ENCODE peak calls at places on chromosome 19, in five cellular contexts. One of them, this sample, is unnamed.

GRCh38 chr19:30562981-30563380 is 190.8 kb downstream of the ZNF536 start:
- DNase-seq in A549: no peak
- DNase-seq in SK-N-SH: no peak
- DNase-seq in gastrocnemius medialis: no peak
- DNase-seq in tibial nerve: no peak
- DNase-seq in this sample: no peak

GRCh38 chr19:46288896-46289588 is 7.8 kb upstream of the HIF3A start:
- DNase-seq in A549: peak; percentile 74
- DNase-seq in SK-N-SH: no peak
- DNase-seq in gastrocnemius medialis: no peak
- DNase-seq in tibial nerve: no peak
- DNase-seq in this sample: no peak

GRCh38 chr19:18460313-18460712 is 22.4 kb upstream of the ISYNA1 start:
- DNase-seq in A549: no peak
- DNase-seq in SK-N-SH: no peak
- DNase-seq in gastrocnemius medialis: peak; percentile 72
- DNase-seq in tibial nerve: peak; percentile 51
- DNase-seq in this sample: peak; percentile 87

GRCh38 chr19:5434970-5435641 is 20.1 kb upstream of the ZNRF4 start:
- DNase-seq in A549: peak; percentile 86
- DNase-seq in SK-N-SH: no peak
- DNase-seq in gastrocnemius medialis: no peak
- DNase-seq in tibial nerve: no peak
- DNase-seq in this sample: no peak

GRCh38 chr19:54172764-54173699 is at the start of gene TMC4:
- DNase-seq in A549: no peak
- DNase-seq in SK-N-SH: no peak
- DNase-seq in gastrocnemius medialis: no peak
- DNase-seq in tibial nerve: no peak
- DNase-seq in this sample: no peak

GRCh38 chr19:13002970-13003540 is 7.8 kb downstream of the NFIX start:
- DNase-seq in A549: no peak
- DNase-seq in SK-N-SH: no peak
- DNase-seq in gastrocnemius medialis: peak; percentile 53
- DNase-seq in tibial nerve: peak; percentile 6
- DNase-seq in this sample: no peak

GRCh38 chr19:15332311-15332996 is at the start of gene BRD4:
- DNase-seq in A549: peak; percentile 69
- DNase-seq in SK-N-SH: peak; percentile 95
- DNase-seq in gastrocnemius medialis: peak; percentile 62
- DNase-seq in tibial nerve: peak; percentile 47
- DNase-seq in this sample: no peak

GRCh38 chr19:7230826-7231225 is 63.4 kb downstream of the INSR start:
- DNase-seq in A549: no peak
- DNase-seq in SK-N-SH: no peak
- DNase-seq in gastrocnemius medialis: peak; percentile 55
- DNase-seq in tibial nerve: no peak
- DNase-seq in this sample: peak; percentile 72

GRCh38 chr19:38388310-38389100 is at the start of gene SPRED3:
- DNase-seq in A549: peak; percentile 79
- DNase-seq in SK-N-SH: peak; percentile 90
- DNase-seq in gastrocnemius medialis: no peak
- DNase-seq in tibial nerve: no peak
- DNase-seq in this sample: no peak

GRCh38 chr19:45103625-45104319 is 10.8 kb downstream of the PPP1R37 start:
- DNase-seq in A549: no peak
- DNase-seq in SK-N-SH: no peak
- DNase-seq in gastrocnemius medialis: no peak
- DNase-seq in tibial nerve: no peak
- DNase-seq in this sample: no peak

GRCh38 chr19:33048806-33049676 is 15.6 kb downstream of the RHPN2 start:
- DNase-seq in A549: no peak
- DNase-seq in SK-N-SH: no peak
- DNase-seq in gastrocnemius medialis: no peak
- DNase-seq in tibial nerve: no peak
- DNase-seq in this sample: no peak

GRCh38 chr19:27746691-27747380 is 1466.1 kb downstream of the UQCRFS1 start:
- DNase-seq in A549: peak; percentile 19
- DNase-seq in SK-N-SH: peak; percentile 7
- DNase-seq in gastrocnemius medialis: no peak
- DNase-seq in tibial nerve: no peak
- DNase-seq in this sample: peak; percentile 58

GRCh38 chr19:18304496-18305312 is 18.2 kb downstream of the LSM4 start:
- DNase-seq in A549: no peak
- DNase-seq in SK-N-SH: peak; percentile 92
- DNase-seq in gastrocnemius medialis: peak; percentile 90
- DNase-seq in tibial nerve: peak; percentile 81
- DNase-seq in this sample: peak; percentile 94

GRCh38 chr19:37467608-37468090 is 405 bp upstream of the ZNF569 start:
- DNase-seq in A549: no peak
- DNase-seq in SK-N-SH: no peak
- DNase-seq in gastrocnemius medialis: no peak
- DNase-seq in tibial nerve: no peak
- DNase-seq in this sample: no peak

GRCh38 chr19:55585658-55586339 is 5.2 kb upstream of the ZNF579 start:
- DNase-seq in A549: no peak
- DNase-seq in SK-N-SH: peak; percentile 93
- DNase-seq in gastrocnemius medialis: no peak
- DNase-seq in tibial nerve: no peak
- DNase-seq in this sample: peak; percentile 61

GRCh38 chr19:55632463-55632834 is 8.1 kb upstream of the ZNF784 start:
- DNase-seq in A549: peak; percentile 80
- DNase-seq in SK-N-SH: peak; percentile 62
- DNase-seq in gastrocnemius medialis: peak; percentile 91
- DNase-seq in tibial nerve: peak; percentile 100
- DNase-seq in this sample: peak; percentile 98

GRCh38 chr19:15529774-15530372 is 21.5 kb downstream of the CYP4F22 start:
- DNase-seq in A549: no peak
- DNase-seq in SK-N-SH: no peak
- DNase-seq in gastrocnemius medialis: peak; percentile 24
- DNase-seq in tibial nerve: no peak
- DNase-seq in this sample: no peak

GRCh38 chr19:623974-624373 is 9.4 kb downstream of the POLRMT start:
- DNase-seq in A549: peak; percentile 75
- DNase-seq in SK-N-SH: no peak
- DNase-seq in gastrocnemius medialis: no peak
- DNase-seq in tibial nerve: peak; percentile 86
- DNase-seq in this sample: no peak
- H3K27ac ChIP-seq in A549: peak overlapping the region; percentile 98
- H3K27ac ChIP-seq in SK-N-SH: peak overlapping the region; percentile 52
- H3K27ac ChIP-seq in gastrocnemius medialis: no peak overlapping the region
- H3K27ac ChIP-seq in tibial nerve: peak overlapping the region; percentile 48
- H3K27ac ChIP-seq in this sample: no peak overlapping the region

DNA sequence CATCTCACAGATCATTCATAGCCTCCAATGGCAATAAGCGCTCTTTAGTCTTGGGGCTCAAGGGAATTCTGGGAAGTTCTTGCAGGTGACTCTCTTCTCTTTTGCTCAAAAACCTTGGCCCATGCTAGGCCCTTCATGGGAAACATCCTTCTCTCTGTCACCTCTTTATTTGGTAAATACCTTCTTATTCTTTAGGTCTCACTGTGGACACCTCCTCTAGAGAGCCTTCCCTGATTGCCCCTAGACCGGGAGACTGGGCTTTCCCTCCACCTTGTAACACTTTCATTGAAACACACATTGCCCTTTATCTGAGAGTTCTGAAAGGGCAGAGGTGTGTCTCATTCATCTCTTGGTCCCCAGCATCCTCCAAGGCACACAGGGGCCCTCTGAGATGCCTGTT is 1.9 kb downstream of the C19orf81 start:
- DNase-seq in A549: no peak
- DNase-seq in SK-N-SH: no peak
- DNase-seq in gastrocnemius medialis: no peak
- DNase-seq in tibial nerve: no peak
- DNase-seq in this sample: no peak
- H3K27ac ChIP-seq in A549: no peak overlapping the region
- H3K27ac ChIP-seq in SK-N-SH: no peak overlapping the region
- H3K27ac ChIP-seq in gastrocnemius medialis: no peak overlapping the region
- H3K27ac ChIP-seq in tibial nerve: no peak overlapping the region
- H3K27ac ChIP-seq in this sample: no peak overlapping the region

GRCh38 chr19:10747674-10748073 is 29.8 kb downstream of the DNM2 start:
- DNase-seq in A549: no peak
- DNase-seq in SK-N-SH: no peak
- DNase-seq in gastrocnemius medialis: no peak
- DNase-seq in tibial nerve: no peak
- DNase-seq in this sample: no peak
- H3K27ac ChIP-seq in A549: peak overlapping the region; percentile 78
- H3K27ac ChIP-seq in SK-N-SH: no peak overlapping the region
- H3K27ac ChIP-seq in gastrocnemius medialis: no peak overlapping the region
- H3K27ac ChIP-seq in tibial nerve: peak overlapping the region; percentile 77
- H3K27ac ChIP-seq in this sample: peak overlapping the region; percentile 78

GRCh38 chr19:2670217-2670616 is 32.3 kb downstream of the GNG7 start:
- DNase-seq in A549: no peak
- DNase-seq in SK-N-SH: no peak
- DNase-seq in gastrocnemius medialis: no peak
- DNase-seq in tibial nerve: no peak
- DNase-seq in this sample: no peak

GRCh38 chr19:2666344-2666994 is 36.0 kb downstream of the GNG7 start:
- DNase-seq in A549: no peak
- DNase-seq in SK-N-SH: no peak
- DNase-seq in gastrocnemius medialis: no peak
- DNase-seq in tibial nerve: no peak
- DNase-seq in this sample: no peak

GRCh38 chr19:2663920-2664571 is 38.4 kb downstream of the GNG7 start:
- DNase-seq in A549: no peak
- DNase-seq in SK-N-SH: peak; percentile 17
- DNase-seq in gastrocnemius medialis: no peak
- DNase-seq in tibial nerve: no peak
- DNase-seq in this sample: peak; percentile 69

GRCh38 chr19:2665103-2665502 is 37.4 kb downstream of the GNG7 start:
- DNase-seq in A549: no peak
- DNase-seq in SK-N-SH: no peak
- DNase-seq in gastrocnemius medialis: no peak
- DNase-seq in tibial nerve: no peak
- DNase-seq in this sample: no peak

DNA sequence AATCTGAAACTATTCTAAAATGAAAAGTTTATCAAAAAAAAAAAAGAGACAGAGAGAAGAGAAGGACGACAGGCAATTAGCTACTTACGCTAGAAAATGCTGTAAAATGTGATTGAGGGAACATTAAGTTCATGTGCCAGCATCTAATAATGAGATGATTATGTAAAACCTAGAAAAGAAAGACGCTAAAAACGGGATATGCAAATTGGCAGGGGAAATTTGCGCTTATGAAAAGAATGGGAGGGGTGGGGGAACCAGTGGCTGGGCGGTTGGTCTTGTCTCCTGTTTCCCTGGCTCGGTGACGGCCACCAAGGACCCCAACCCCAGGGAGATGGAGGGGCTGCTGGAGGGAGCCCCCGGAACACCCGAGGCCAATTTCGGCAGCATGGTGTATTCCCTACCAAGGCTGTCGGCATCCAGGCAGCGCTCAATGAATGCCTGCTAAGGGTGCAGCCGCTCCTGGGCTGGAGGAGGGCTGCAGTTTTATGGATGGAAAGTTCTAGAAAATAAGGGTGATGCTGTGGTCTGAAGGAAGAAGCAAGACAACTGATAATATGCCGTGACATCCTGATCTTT is 34.2 kb downstream of the GNG7 start:
- DNase-seq in A549: no peak
- DNase-seq in SK-N-SH: no peak
- DNase-seq in gastrocnemius medialis: no peak
- DNase-seq in tibial nerve: no peak
- DNase-seq in this sample: no peak
- H3K27ac ChIP-seq in A549: no peak overlapping the region
- H3K27ac ChIP-seq in SK-N-SH: no peak overlapping the region
- H3K27ac ChIP-seq in gastrocnemius medialis: no peak overlapping the region
- H3K27ac ChIP-seq in tibial nerve: no peak overlapping the region
- H3K27ac ChIP-seq in this sample: no peak overlapping the region

This sample was measured in right atrium auricular region.